ENCODE peak calls at places on chromosomes 5 and 9, in six cellular contexts. One of them, this sample, is unnamed.

GRCh38 chr9:34568133-34568532 is 21.4 kb downstream of the CNTFR start:
- ATAC-seq in upper lobe of left lung: no peak
- ATAC-seq in A549: no peak
- ATAC-seq in GM12878: no peak
- ATAC-seq in HepG2: no peak
- ATAC-seq in K562: no peak
- ATAC-seq in this sample: no peak

GRCh38 chr5:44644628-44645027 is 164.1 kb upstream of the MRPS30 start:
- ATAC-seq in K562: no peak
- ATAC-seq in upper lobe of left lung: no peak
- ATAC-seq in HepG2: no peak
- ATAC-seq in A549: no peak
- ATAC-seq in GM12878: no peak
- ATAC-seq in this sample: no peak

GRCh38 chr5:139678751-139679750 is 30.9 kb downstream of the CXXC5 start:
- ATAC-seq in GM12878: no peak
- ATAC-seq in A549: peak
- ATAC-seq in HepG2: no peak
- ATAC-seq in K562: no peak
- ATAC-seq in upper lobe of left lung: no peak
- ATAC-seq in this sample: peak

GRCh38 chr9:103041961-103042360 is 46.8 kb downstream of the CYLC2 start:
- ATAC-seq in K562: no peak
- ATAC-seq in upper lobe of left lung: no peak
- ATAC-seq in HepG2: no peak
- ATAC-seq in A549: no peak
- ATAC-seq in GM12878: no peak
- ATAC-seq in this sample: no peak

GRCh38 chr5:119897537-119898370 is 268.4 kb downstream of the FAM170A start:
- ATAC-seq in A549: no peak
- ATAC-seq in K562: no peak
- ATAC-seq in upper lobe of left lung: no peak
- ATAC-seq in GM12878: no peak
- ATAC-seq in HepG2: no peak
- ATAC-seq in this sample: no peak

GRCh38 chr9:110744753-110745522 is 76.3 kb downstream of the MUSK start:
- ATAC-seq in GM12878: no peak
- ATAC-seq in A549: peak
- ATAC-seq in K562: no peak
- ATAC-seq in HepG2: no peak
- ATAC-seq in upper lobe of left lung: peak
- ATAC-seq in this sample: peak

GRCh38 chr5:5063533-5063953 is 76.6 kb upstream of the ADAMTS16 start:
- ATAC-seq in upper lobe of left lung: no peak
- ATAC-seq in A549: peak
- ATAC-seq in K562: peak
- ATAC-seq in HepG2: peak
- ATAC-seq in GM12878: peak
- ATAC-seq in this sample: no peak

GRCh38 chr5:61020415-61020814 is 75.4 kb downstream of the NDUFAF2 start:
- ATAC-seq in K562: no peak
- ATAC-seq in HepG2: no peak
- ATAC-seq in GM12878: no peak
- ATAC-seq in A549: no peak
- ATAC-seq in upper lobe of left lung: no peak
- ATAC-seq in this sample: no peak

GRCh38 chr5:9104576-9105339 is 441.1 kb downstream of the SEMA5A start:
- ATAC-seq in upper lobe of left lung: no peak
- ATAC-seq in A549: no peak
- ATAC-seq in GM12878: no peak
- ATAC-seq in K562: no peak
- ATAC-seq in HepG2: no peak
- ATAC-seq in this sample: peak

GRCh38 chr9:135979472-135980166 is 18.4 kb upstream of the UBAC1 start:
- ATAC-seq in A549: peak
- ATAC-seq in K562: no peak
- ATAC-seq in HepG2: peak
- ATAC-seq in GM12878: no peak
- ATAC-seq in upper lobe of left lung: no peak
- ATAC-seq in this sample: no peak

GRCh38 chr9:109311731-109312130 is 9.1 kb downstream of the EPB41L4B start:
- ATAC-seq in HepG2: no peak
- ATAC-seq in A549: no peak
- ATAC-seq in upper lobe of left lung: no peak
- ATAC-seq in GM12878: peak
- ATAC-seq in K562: no peak
- ATAC-seq in this sample: no peak

GRCh38 chr5:16542275-16542674 is 74.5 kb downstream of the RETREG1 start:
- ATAC-seq in GM12878: no peak
- ATAC-seq in K562: no peak
- ATAC-seq in A549: no peak
- ATAC-seq in HepG2: no peak
- ATAC-seq in upper lobe of left lung: no peak
- ATAC-seq in this sample: no peak

GRCh38 chr5:122471752-122472061 is 159.7 kb downstream of the SNCAIP start:
- ATAC-seq in HepG2: no peak
- ATAC-seq in GM12878: no peak
- ATAC-seq in A549: no peak
- ATAC-seq in upper lobe of left lung: no peak
- ATAC-seq in K562: no peak
- ATAC-seq in this sample: no peak

GRCh38 chr9:94086468-94086867 is 2.2 kb downstream of the PTPDC1 start:
- ATAC-seq in K562: no peak
- ATAC-seq in A549: no peak
- ATAC-seq in GM12878: no peak
- ATAC-seq in upper lobe of left lung: no peak
- ATAC-seq in HepG2: no peak
- ATAC-seq in this sample: peak

GRCh38 chr9:101586651-101587050 is 8.1 kb downstream of the PPP3R2 start:
- ATAC-seq in A549: no peak
- ATAC-seq in K562: no peak
- ATAC-seq in HepG2: no peak
- ATAC-seq in GM12878: peak
- ATAC-seq in upper lobe of left lung: no peak
- ATAC-seq in this sample: no peak

GRCh38 chr9:70413798-70414775 is at the start of gene KLF9:
- ATAC-seq in GM12878: peak
- ATAC-seq in HepG2: peak
- ATAC-seq in A549: peak
- ATAC-seq in K562: peak
- ATAC-seq in upper lobe of left lung: peak
- ATAC-seq in this sample: peak
- TF ChIP-seq EP300 in GM12878: no peak
- TF ChIP-seq EP300 in HepG2: peak
- TF ChIP-seq EP300 in A549: no peak
- TF ChIP-seq EP300 in K562: no peak
- TF ChIP-seq EP300 in upper lobe of left lung: peak
- TF ChIP-seq EP300 in this sample: peak

DNA sequence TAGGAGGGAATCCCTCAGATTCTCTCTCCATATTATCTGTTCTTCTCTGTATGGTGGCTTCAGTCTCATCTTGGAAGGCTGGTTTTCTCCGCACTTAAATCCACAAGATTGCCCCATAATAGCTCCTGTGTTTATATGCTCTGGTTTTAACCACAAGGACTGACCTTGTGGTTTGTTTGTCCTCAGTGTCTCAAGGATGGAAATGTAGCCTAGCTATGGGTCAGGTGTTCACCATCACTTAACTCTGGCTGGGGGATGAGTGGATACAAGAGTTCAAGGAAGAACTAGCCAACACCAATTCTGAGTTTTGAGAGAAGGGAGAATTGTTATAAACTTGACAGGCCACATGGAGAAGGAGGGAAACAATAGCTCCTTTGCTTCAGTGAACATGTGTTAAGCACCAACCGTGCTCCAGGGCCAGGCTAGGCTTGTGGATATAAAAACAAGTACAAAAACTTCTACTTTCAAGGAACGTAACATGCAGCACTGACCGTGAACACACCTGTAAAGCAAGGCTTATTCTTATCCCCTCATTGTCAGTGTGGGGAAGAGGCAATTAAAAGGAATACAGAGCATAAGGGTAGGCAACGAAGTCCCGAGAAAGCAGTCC is 75.6 kb upstream of the VLDLR start:
- ATAC-seq in K562: no peak
- ATAC-seq in GM12878: no peak
- ATAC-seq in A549: no peak
- ATAC-seq in upper lobe of left lung: no peak
- ATAC-seq in HepG2: no peak
- ATAC-seq in this sample: no peak
- TF ChIP-seq POLR2A in K562: no peak
- TF ChIP-seq POLR2A in GM12878: no peak
- TF ChIP-seq POLR2A in A549: no peak
- TF ChIP-seq POLR2A in upper lobe of left lung: no peak
- TF ChIP-seq POLR2A in HepG2: no peak
- TF ChIP-seq POLR2A in this sample: no peak

DNA sequence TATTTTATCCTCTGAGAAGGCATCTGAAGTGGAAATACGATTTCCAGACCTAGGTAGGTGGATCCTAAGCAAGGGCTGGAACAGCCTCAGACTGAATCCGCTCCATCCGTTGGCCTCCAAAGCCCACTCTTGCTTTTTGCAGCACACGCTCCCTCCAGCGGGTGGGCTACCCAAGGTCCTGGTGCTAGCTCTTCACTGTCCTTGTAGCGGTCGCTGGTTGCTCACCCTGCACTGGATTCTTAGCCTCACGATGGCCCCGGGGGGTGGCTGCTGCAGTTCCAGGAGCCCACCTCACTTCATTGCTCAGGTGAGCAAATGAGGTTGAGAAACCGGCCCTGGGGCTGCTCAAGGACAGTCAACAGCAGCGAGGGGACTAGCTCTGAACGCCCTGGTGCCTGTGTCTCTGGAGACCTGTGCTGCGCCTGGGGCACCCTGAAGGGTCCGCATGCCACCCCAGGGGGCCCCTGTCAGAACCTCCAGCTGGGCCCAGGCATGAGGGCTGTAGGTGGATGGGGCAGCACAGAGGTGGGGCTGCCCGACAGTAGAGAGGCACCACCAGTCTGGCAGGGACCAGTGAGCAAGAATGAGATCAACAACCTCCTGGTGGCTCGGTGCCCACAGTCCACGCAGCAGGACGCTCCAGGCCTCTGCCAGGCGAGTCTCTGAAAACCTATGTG is 4.3 kb downstream of the MGAT4B start:
- ATAC-seq in K562: no peak
- ATAC-seq in HepG2: no peak
- ATAC-seq in GM12878: no peak
- ATAC-seq in upper lobe of left lung: no peak
- ATAC-seq in A549: peak
- ATAC-seq in this sample: no peak
- TF ChIP-seq EP300 in K562: no peak
- TF ChIP-seq EP300 in HepG2: no peak
- TF ChIP-seq EP300 in GM12878: no peak
- TF ChIP-seq EP300 in upper lobe of left lung: no peak
- TF ChIP-seq EP300 in A549: no peak
- TF ChIP-seq EP300 in this sample: no peak

DNA sequence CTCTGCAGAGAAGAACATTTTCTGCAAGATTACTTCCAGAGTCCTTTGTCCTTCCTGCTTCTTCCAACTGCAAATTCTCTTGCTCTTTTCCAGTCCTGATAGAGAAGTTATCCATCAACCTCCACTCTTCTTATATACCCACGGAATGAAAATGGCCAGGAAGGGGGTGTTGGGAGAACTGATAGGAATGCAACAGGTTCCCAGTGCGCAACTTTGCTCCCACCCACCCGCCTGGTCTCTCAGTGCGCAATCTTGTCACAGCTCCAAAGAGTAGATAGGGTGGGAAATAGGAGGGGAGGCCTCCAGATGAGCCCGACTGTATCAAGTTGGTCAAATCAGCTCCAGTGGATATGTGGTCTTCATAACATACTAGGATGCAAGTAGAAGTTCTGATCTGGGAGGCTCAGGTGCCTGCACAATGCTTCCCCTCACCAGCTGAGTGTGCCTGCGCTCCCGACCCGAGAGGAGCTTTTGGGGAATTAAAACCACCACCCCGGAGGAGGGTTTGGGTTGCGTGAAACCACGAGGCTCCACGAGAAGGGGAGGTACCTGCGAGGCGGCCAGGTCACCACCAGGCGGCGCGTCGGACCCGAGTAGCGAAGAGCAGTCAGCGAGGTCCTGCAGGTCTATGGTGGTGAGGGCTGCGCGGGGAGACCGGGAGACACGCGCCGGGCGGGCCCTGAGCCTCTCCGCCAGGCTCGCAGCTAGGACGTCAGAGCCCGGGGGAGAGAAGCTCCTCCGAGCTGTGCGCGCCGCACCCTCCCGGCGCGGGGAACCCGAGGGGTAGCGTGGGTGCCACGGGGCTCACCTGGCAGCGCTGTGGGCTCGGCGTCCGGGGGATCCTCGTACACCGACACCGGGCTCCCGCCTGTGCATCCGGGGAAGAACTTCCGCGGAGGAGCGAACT is 835 bp downstream of the MCIDAS start:
- ATAC-seq in upper lobe of left lung: peak
- ATAC-seq in GM12878: peak
- ATAC-seq in A549: peak
- ATAC-seq in K562: peak
- ATAC-seq in HepG2: peak
- ATAC-seq in this sample: peak
- TF ChIP-seq POLR2A in upper lobe of left lung: no peak
- TF ChIP-seq POLR2A in GM12878: no peak
- TF ChIP-seq POLR2A in A549: peak
- TF ChIP-seq POLR2A in K562: peak
- TF ChIP-seq POLR2A in HepG2: no peak
- TF ChIP-seq POLR2A in this sample: no peak

GRCh38 chr5:52922384-52922783 is 66.8 kb upstream of the ITGA2 start:
- ATAC-seq in K562: no peak
- ATAC-seq in GM12878: no peak
- ATAC-seq in upper lobe of left lung: peak
- ATAC-seq in HepG2: peak
- ATAC-seq in A549: peak
- ATAC-seq in this sample: peak
- TF ChIP-seq EP300 in K562: no peak
- TF ChIP-seq EP300 in GM12878: no peak
- TF ChIP-seq EP300 in upper lobe of left lung: no peak
- TF ChIP-seq EP300 in HepG2: no peak
- TF ChIP-seq EP300 in A549: no peak
- TF ChIP-seq EP300 in this sample: no peak